ENCODE peak calls at places on chromosomes 12 and 14, in five cellular contexts. N is fibroblast of the aortic adventitia, S is B cell, P is AG09309, B is breast epithelium. R is an unnamed sample.

GRCh38 chr12:84874125-84874824 is 38.3 kb downstream of the SLC6A15 start:
- DNase-seq in N (peak), S (peak), P (peak), B (no peak), R (peak)

GRCh38 chr14:50340945-50341344 is 28.8 kb downstream of the DMAC2L start:
- DNase-seq in N (no peak), S (no peak), P (no peak), B (no peak), R (no peak)

GRCh38 chr14:67059576-67059975 is 129.7 kb upstream of the GARIN2 start:
- DNase-seq in N (no peak), S (no peak), P (no peak), B (no peak), R (no peak)

GRCh38 chr14:77407158-77407557 is 16.2 kb downstream of the NOXRED1 start:
- DNase-seq in N (no peak), S (no peak), P (peak), B (no peak), R (no peak)

GRCh38 chr12:124437621-124438414 is 129.6 kb downstream of the NCOR2 start:
- DNase-seq in N (no peak), S (no peak), P (no peak), B (no peak), R (no peak)

GRCh38 chr14:101072531-101072930 is 169.0 kb upstream of the RTL1 start:
- DNase-seq in N (no peak), S (no peak), P (no peak), B (peak), R (no peak)

GRCh38 chr12:11839093-11839641 is 189.7 kb downstream of the ETV6 start:
- DNase-seq in N (peak), S (no peak), P (no peak), B (no peak), R (peak)

GRCh38 chr14:68466491-68466977 is 326.3 kb downstream of the ZFP36L1 start:
- DNase-seq in N (peak), S (no peak), P (peak), B (no peak), R (peak)

GRCh38 chr14:40113671-40114070 is 681.4 kb upstream of the FBXO33 start:
- DNase-seq in N (no peak), S (no peak), P (no peak), B (no peak), R (no peak)

GRCh38 chr14:48023881-48024280 is 348.5 kb upstream of the MDGA2 start:
- DNase-seq in N (no peak), S (no peak), P (no peak), B (no peak), R (peak)

GRCh38 chr14:61334197-61334701 is 12.9 kb downstream of the PRKCH start:
- DNase-seq in N (no peak), S (no peak), P (no peak), B (no peak), R (no peak)

GRCh38 chr12:9077576-9078031 is 38.1 kb downstream of the A2M start:
- DNase-seq in N (no peak), S (no peak), P (no peak), B (no peak), R (no peak)

GRCh38 chr12:32502693-32503510 is 103.5 kb downstream of the FGD4 start:
- DNase-seq in N (peak), S (no peak), P (peak), B (peak), R (peak)

GRCh38 chr12:2053675-2054070 is 886 bp downstream of the CACNA1C start:
- DNase-seq in N (peak), S (peak), P (no peak), B (no peak), R (no peak)

GRCh38 chr12:3201741-3202500 is 124.7 kb downstream of the TSPAN9 start:
- DNase-seq in N (no peak), S (no peak), P (no peak), B (no peak), R (no peak)

GRCh38 chr12:77228376-77228775 is 163.0 kb upstream of the E2F7 start:
- DNase-seq in N (no peak), S (no peak), P (no peak), B (no peak), R (no peak)

GRCh38 chr12:123232472-123232806 is 502 bp downstream of the MPHOSPH9 start:
- DNase-seq in N (no peak), S (peak), P (no peak), B (no peak), R (no peak)

GRCh38 chr14:72590577-72590976 is 303.3 kb downstream of the DPF3 start:
- DNase-seq in N (no peak), S (no peak), P (no peak), B (no peak), R (no peak)

GRCh38 chr14:91369628-91370445 is 47.8 kb downstream of the CCDC88C start:
- DNase-seq in N (no peak), S (no peak), P (no peak), B (peak), R (peak)

GRCh38 chr14:92026548-92027190 is 13.2 kb downstream of the TRIP11 start:
- DNase-seq in N (no peak), S (no peak), P (no peak), B (no peak), R (no peak)

GRCh38 chr12:107670999-107671643 is 14.5 kb upstream of the PWP1 start:
- DNase-seq in N (no peak), S (no peak), P (no peak), B (no peak), R (peak)

GRCh38 chr12:130195369-130195768 is 33.1 kb downstream of the FZD10 start:
- DNase-seq in N (no peak), S (no peak), P (no peak), B (peak), R (no peak)

GRCh38 chr14:106872619-106873446 is 1346.5 kb downstream of the TMEM121 start:
- DNase-seq in N (no peak), S (peak), P (no peak), B (peak), R (peak)

GRCh38 chr12:111469406-111469805 is 63.7 kb downstream of the SH2B3 start:
- DNase-seq in N (peak), S (no peak), P (no peak), B (no peak), R (no peak)

GRCh38 chr14:57692671-57693070 is 173.2 kb downstream of the SLC35F4 start:
- DNase-seq in N (peak), S (no peak), P (peak), B (no peak), R (peak)

GRCh38 chr12:102174761-102175160 is 22.9 kb downstream of the PMCH start:
- DNase-seq in N (no peak), S (no peak), P (no peak), B (no peak), R (no peak)

GRCh38 chr14:20866963-20867362 is 24.2 kb upstream of the RNASE3 start:
- DNase-seq in N (peak), S (no peak), P (no peak), B (no peak), R (peak)

GRCh38 chr12:26831959-26832816 is 806 bp downstream of the ITPR2 start:
- DNase-seq in N (peak), S (peak), P (no peak), B (peak), R (peak)

GRCh38 chr12:55929306-55929791 is 1.6 kb upstream of the DGKA start:
- DNase-seq in N (no peak), S (peak), P (no peak), B (no peak), R (no peak)

GRCh38 chr12:15276088-15276698 is 46.1 kb upstream of the PTPRO start:
- DNase-seq in N (peak), S (no peak), P (no peak), B (no peak), R (peak)

GRCh38 chr14:59187802-59188460 is 536 bp upstream of the DAAM1 start:
- DNase-seq in N (no peak), S (no peak), P (no peak), B (peak), R (no peak)

DNA sequence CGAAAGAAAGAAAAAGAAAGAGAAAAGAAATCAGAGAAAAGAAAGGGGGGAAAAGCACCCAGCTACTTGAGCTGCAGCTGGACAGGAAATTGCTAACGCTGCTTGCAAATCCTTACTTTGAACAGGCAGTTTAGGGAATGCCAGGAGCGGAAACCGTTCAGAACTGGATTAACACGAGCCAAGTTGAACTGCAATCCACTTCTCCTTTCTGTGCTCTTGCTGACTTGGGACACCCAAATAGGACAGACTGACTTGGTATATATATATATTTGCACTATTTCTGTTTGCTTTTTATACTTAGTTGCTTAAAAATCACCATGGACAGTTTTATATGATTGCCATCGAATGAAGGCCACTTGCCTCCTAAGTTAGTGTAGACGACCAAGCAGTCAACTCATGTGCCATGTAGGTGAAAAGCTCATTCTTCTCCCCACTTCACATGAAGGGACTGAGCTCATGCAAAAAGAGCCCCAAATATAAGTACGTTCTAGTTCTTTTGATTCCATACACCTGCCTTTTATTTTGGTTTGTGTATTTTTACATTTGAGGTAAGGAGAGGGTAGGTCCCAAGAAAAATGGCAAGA is 5.5 kb downstream of the DUSP6 start:
- DNase-seq in N (peak), S (no peak), P (no peak), B (no peak), R (peak)
- TF ChIP-seq CTCF in N (no peak), S (no peak), P (no peak), B (no peak), R (no peak)

DNA sequence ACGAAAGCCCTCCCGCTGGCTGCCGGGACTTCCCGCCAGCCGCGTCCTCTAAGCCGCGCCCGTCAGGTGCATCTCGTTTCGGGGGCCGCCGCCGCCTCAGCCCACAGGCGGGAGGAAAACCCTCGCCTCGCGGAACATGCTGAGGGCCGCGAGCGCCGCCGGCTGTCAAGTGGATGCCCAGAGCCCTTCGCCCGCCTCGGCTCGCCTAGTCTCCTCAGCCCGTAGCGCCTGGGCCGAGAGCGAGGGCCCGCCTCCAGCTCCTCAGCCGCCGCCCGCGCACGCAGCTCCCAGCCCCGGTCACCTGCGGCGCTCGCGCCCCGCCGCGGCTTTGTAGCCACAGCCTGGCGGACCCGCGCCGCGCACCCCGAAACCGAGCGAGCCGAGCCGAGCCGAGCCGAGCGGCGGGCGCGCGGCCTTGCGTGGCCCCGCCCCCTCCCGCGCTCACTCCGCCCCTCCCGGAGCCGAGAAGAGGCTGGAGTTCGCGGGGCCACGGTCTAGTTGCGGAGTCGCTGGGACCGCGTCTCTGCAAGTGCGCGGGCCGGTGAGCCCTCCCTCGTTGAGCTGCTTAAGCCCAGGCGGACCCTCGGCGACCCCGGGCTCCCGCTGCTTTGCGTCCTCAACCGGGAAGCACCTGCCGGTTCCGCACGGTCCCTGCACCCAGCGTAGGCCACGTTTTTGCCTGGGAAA is at the start of gene EML5:
- DNase-seq in N (peak), S (peak), P (no peak), B (peak), R (peak)
- TF ChIP-seq CTCF in N (peak), S (peak), P (peak), B (peak), R (peak)

DNA sequence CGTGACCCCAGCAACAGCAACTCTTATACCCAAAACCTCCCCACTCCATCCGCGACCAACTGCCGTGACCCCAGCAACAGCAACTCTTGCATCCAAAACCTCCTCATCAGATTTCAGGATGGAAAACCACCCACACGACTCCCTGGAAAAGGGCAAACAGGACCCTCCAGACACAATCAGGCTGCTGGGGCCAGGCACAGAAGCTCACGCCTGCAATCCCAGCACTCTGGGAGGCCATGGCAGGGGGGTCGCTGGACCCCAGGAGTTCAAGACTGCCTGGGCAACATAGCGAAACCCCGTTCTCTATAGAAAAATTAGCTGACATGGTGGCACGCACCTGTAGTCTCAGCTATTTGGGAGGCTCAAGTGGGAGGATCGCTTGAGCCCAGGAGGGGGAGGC is 19.7 kb downstream of the PGAM5 start:
- DNase-seq in N (no peak), S (no peak), P (no peak), B (no peak), R (no peak)
- TF ChIP-seq CTCF in N (no peak), S (no peak), P (no peak), B (no peak), R (no peak)

DNA sequence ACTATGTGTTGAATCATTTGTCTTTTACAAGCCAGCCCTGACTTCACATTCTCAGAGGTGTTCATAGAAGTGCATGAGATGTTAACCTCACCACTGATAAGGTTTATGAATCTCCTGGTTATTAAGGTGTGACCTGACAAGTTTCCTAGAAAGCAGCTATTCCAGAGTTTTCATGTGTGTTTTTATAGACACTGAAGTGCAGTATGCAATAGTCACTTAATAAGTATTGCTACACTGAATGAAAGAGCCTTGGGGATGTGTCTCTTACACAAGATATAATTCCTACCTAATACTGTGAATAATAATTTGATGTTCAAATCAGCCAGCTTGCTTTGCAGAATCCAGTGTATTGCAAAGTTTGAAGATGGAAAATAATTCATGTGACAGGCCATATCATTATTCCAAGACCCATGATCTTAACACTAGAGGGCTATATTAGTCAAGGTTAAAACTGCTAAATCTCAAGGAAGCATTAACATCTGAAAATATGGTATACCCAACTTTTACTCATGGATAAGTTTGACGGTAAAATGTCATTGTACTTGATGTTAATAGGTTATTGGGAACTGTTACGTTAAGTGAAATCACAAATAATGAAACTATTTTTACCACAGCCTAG is 13.0 kb downstream of the SLC25A3 start:
- DNase-seq in N (no peak), S (no peak), P (no peak), B (no peak), R (peak)
- TF ChIP-seq CTCF in N (no peak), S (no peak), P (no peak), B (no peak), R (peak)

GRCh38 chr12:50175716-50176026 is 8.5 kb upstream of the CERS5 start:
- DNase-seq in N (no peak), S (no peak), P (no peak), B (no peak), R (no peak)
- TF ChIP-seq CTCF in N (no peak), S (peak), P (no peak), B (no peak), R (no peak)

DNA sequence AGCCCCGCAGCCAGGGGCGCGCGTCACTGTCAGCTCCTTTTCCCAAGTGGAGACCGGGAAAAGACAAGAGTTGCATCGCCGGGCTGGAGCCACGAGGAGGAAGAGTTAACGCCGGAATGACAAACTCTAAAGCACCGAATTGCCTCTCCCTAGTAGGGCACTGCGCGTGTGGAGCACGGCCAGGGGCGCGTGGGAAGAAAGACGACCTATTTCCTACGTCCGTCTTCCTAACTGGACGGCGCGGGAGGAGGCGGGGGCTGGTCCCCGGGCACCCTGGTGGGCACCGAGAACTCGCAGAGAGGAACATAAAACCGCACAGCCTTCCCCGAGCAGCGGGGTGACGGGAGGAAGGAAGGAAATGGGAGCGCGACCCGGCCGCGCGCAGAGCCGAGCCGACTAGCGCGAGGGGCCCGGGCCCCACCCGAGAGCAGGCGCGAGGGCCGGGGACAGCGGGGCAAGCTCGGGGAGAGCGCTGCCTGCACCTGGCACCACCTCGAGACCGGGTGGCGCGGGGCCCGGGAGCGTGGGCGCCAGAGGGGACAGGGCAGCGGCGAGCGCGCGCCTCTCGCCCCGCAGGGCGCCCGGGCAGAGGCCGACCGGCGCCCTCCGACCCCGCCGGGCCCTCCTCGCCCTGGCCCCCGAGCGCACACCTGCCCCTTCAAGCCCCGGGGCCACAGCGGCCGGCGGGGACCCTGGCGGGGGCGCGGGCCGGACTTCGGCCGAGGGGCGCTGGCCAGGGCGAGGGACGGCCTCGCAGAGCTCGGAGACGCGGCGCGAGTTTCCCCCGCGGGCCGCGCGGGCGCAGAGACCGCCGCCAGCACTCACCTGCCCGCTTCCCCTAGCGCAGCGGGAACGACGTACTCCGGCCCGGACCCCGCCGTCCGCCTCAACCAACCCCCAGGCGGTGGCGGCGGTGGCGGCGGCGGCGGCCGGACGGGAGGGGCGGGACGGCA is 480 bp downstream of the SETD3 start:
- DNase-seq in N (peak), S (peak), P (peak), B (peak), R (peak)
- TF ChIP-seq CTCF in N (peak), S (no peak), P (peak), B (no peak), R (no peak)